ENCODE peak calls at places on chromosomes 7 and 10, in four cellular contexts. K is GM12878, U is K562, X is HepG2. N is an unnamed sample.

GRCh38 chr7:155799514-155799913 is 12.7 kb downstream of the SHH start:
- DNase-seq in K (no peak), U (no peak), X (no peak), N (no peak)

GRCh38 chr7:27678617-27679260 is 16.1 kb upstream of the HIBADH start:
- DNase-seq in K (no peak), U (no peak), X (peak), N (peak)

GRCh38 chr7:12647364-12648219 is 39.8 kb upstream of the ARL4A start:
- DNase-seq in K (no peak), U (peak), X (peak), N (peak)

GRCh38 chr10:6151087-6151977 is 51.4 kb upstream of the PFKFB3 start:
- DNase-seq in K (peak), U (peak), X (peak), N (peak)

GRCh38 chr7:25732771-25733217 is 419.2 kb upstream of the NFE2L3 start:
- DNase-seq in K (no peak), U (no peak), X (no peak), N (no peak)

GRCh38 chr10:133292919-133293809 is 15.5 kb downstream of the TUBGCP2 start:
- DNase-seq in K (no peak), U (no peak), X (no peak), N (no peak)

GRCh38 chr7:69723663-69724062 is 125.4 kb downstream of the AUTS2 start:
- DNase-seq in K (no peak), U (no peak), X (no peak), N (no peak)

GRCh38 chr7:95859434-95859833 is 87.1 kb downstream of the DYNC1I1 start:
- DNase-seq in K (no peak), U (no peak), X (no peak), N (no peak)

GRCh38 chr7:18250133-18250532 is 222.5 kb upstream of the PRPS1L1 start:
- DNase-seq in K (no peak), U (no peak), X (no peak), N (no peak)

GRCh38 chr7:109868215-109868614 is 1222.7 kb upstream of the LRRN3 start:
- DNase-seq in K (no peak), U (no peak), X (no peak), N (no peak)

GRCh38 chr7:28517606-28518005 is 105.3 kb downstream of the CREB5 start:
- DNase-seq in K (no peak), U (no peak), X (no peak), N (no peak)

GRCh38 chr10:90598513-90598912 is 259.3 kb downstream of the HTR7 start:
- DNase-seq in K (no peak), U (no peak), X (no peak), N (no peak)

GRCh38 chr7:96832107-96832506 is 122.5 kb upstream of the SEM1 start:
- DNase-seq in K (no peak), U (no peak), X (peak), N (no peak)

GRCh38 chr10:86364551-86365345 is 1.8 kb downstream of the GRID1 start:
- DNase-seq in K (no peak), U (no peak), X (no peak), N (no peak)

GRCh38 chr10:10644317-10645111 is 373.2 kb upstream of the CELF2 start:
- DNase-seq in K (no peak), U (no peak), X (no peak), N (no peak)

GRCh38 chr7:50803359-50804337 is 21.0 kb upstream of the GRB10 start:
- DNase-seq in K (no peak), U (no peak), X (no peak), N (peak)

GRCh38 chr7:102991077-102991539 is 78.3 kb downstream of the LRRC17 start:
- DNase-seq in K (no peak), U (no peak), X (no peak), N (no peak)

GRCh38 chr7:43302211-43302711 is 189.8 kb downstream of the HECW1 start:
- DNase-seq in K (no peak), U (no peak), X (peak), N (no peak)

GRCh38 chr7:30656006-30656575 is 26.2 kb downstream of the CRHR2 start:
- DNase-seq in K (no peak), U (no peak), X (no peak), N (no peak)

GRCh38 chr7:85376589-85376988 is 189.7 kb upstream of the SEMA3D start:
- DNase-seq in K (no peak), U (no peak), X (no peak), N (no peak)

GRCh38 chr10:131660427-131660826 is 240.4 kb upstream of the PPP2R2D start:
- DNase-seq in K (no peak), U (no peak), X (no peak), N (no peak)

GRCh38 chr10:132541601-132542011 is 4.0 kb downstream of the INPP5A start:
- DNase-seq in K (no peak), U (no peak), X (no peak), N (no peak)

GRCh38 chr7:63900394-63901203 is 98.0 kb upstream of the ZNF722 start:
- DNase-seq in K (no peak), U (peak), X (no peak), N (peak)

GRCh38 chr7:95687759-95688343 is 84.5 kb upstream of the DYNC1I1 start:
- DNase-seq in K (no peak), U (peak), X (peak), N (peak)

GRCh38 chr7:83520706-83521105 is 128.2 kb downstream of the SEMA3E start:
- DNase-seq in K (no peak), U (no peak), X (no peak), N (no peak)

GRCh38 chr10:3325954-3326353 is 153.4 kb upstream of the PITRM1 start:
- DNase-seq in K (no peak), U (no peak), X (no peak), N (no peak)

GRCh38 chr7:143367972-143368371 is 5.5 kb upstream of the FAM131B start:
- DNase-seq in K (no peak), U (no peak), X (no peak), N (no peak)

GRCh38 chr10:112519129-112519761 is 72.2 kb downstream of the VTI1A start:
- DNase-seq in K (no peak), U (no peak), X (no peak), N (peak)

GRCh38 chr10:114403545-114404161 is 649 bp downstream of the AFAP1L2 start:
- DNase-seq in K (no peak), U (no peak), X (no peak), N (peak)

GRCh38 chr10:124802313-124802675 is 675 bp downstream of the ABRAXAS2 start:
- DNase-seq in K (no peak), U (no peak), X (no peak), N (peak)

GRCh38 chr10:22655312-22655973 is 58.9 kb downstream of the PIP4K2A start:
- DNase-seq in K (no peak), U (no peak), X (no peak), N (peak)

GRCh38 chr10:42882597-42882996 is 100.0 kb downstream of the BMS1 start:
- DNase-seq in K (no peak), U (no peak), X (no peak), N (no peak)

GRCh38 chr7:96670338-96671289 is 39.0 kb downstream of the SEM1 start:
- DNase-seq in K (no peak), U (no peak), X (no peak), N (no peak)

GRCh38 chr10:126917975-126918908 is 13.0 kb downstream of the DOCK1 start:
- DNase-seq in K (no peak), U (no peak), X (no peak), N (no peak)

GRCh38 chr10:48609899-48610584 is 5.2 kb upstream of the ARHGAP22 start:
- DNase-seq in K (peak), U (no peak), X (no peak), N (no peak)

GRCh38 chr7:51545131-51545530 is 228.5 kb upstream of the COBL start:
- DNase-seq in K (no peak), U (no peak), X (no peak), N (no peak)

GRCh38 chr10:108362956-108363355 is 1198.5 kb upstream of the SORCS1 start:
- DNase-seq in K (no peak), U (no peak), X (no peak), N (no peak)

DNA sequence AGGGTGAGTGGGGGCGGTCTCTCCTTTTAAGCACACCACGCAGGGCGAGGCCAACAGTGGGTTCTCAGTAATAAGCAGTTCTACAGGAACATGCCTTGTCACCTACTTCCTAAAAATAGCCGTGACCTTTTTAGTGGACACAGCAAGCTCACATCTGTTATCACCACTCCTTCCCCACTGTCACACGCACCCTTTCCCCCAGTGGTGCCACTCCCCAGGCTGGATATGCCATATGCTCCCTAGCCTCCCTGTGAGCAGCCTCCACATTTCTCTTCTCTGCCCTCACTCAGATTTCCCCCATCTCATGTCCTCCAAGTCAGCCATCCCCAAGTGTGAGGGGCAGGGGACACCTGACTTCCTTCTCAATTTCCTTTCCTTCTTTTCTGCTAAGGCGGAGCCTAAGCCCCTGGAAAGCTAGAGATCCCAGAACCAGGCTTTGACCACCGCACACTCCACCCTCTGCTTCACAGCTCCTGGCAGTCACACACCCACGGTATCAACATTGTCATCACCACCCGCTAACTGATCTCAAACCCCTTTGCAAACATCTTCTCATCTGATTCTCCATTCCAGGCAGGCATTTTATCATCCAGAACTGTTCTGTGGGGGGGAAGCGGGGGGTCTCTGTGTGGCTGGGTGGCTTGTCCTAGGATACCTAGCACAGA is 3.6 kb downstream of the ANXA11 start:
- DNase-seq in K (no peak), U (no peak), X (no peak), N (no peak)
- TF ChIP-seq MAX in K (no peak), U (peak), X (no peak), N (no peak)

DNA sequence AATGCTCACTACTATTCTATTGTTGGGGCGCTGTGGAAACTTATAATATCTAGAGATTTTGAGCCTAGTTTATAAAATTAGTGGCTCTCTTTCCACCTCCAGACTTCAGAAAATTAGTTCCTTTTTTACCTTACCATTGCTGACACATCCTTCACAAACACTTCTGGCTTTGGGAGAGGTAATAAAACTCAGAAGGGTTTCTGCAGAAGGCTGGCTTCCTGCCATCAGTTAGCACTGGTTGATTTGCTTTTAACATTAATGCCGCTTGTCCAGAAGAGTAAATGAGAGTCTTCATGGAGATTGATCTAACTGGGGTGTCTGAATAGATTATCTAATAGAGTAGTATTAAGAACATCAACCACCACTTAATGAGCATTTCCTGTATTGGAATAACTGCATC is 20.3 kb downstream of the ACSM6 start:
- DNase-seq in K (no peak), U (no peak), X (no peak), N (no peak)
- TF ChIP-seq JUNB in K (no peak), U (no peak), X (no peak), N (no peak)

DNA sequence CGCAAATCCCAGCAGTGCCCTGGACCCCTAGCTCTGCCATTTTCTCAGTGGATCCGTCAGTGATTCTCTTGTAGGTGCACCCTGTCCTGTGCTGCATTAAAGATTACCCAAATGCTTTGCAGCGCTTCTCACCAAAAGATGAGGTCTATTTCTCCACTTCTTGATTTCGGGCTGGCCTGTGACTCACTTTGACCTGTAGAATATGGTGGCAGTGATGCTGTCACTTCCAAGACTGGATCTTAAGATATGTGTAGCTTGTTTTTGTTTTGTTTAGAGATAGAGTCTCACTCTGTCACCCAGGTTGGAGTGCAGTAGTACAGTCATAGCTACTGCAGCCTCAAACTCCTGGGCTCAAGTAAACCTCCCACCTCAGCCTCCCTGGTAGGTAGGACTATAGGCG is 37.0 kb upstream of the ZMIZ1 start:
- DNase-seq in K (no peak), U (no peak), X (no peak), N (no peak)
- TF ChIP-seq REST in K (no peak), U (no peak), X (no peak), N (no peak)

GRCh38 chr7:36155811-36156361 is 2.8 kb downstream of the EEPD1 start:
- DNase-seq in K (no peak), U (no peak), X (no peak), N (no peak)
- TF ChIP-seq MAX in K (no peak), U (no peak), X (peak), N (no peak)

GRCh38 chr10:52245547-52245946 is 68.5 kb upstream of the DKK1 start:
- DNase-seq in K (no peak), U (no peak), X (no peak), N (no peak)

DNA sequence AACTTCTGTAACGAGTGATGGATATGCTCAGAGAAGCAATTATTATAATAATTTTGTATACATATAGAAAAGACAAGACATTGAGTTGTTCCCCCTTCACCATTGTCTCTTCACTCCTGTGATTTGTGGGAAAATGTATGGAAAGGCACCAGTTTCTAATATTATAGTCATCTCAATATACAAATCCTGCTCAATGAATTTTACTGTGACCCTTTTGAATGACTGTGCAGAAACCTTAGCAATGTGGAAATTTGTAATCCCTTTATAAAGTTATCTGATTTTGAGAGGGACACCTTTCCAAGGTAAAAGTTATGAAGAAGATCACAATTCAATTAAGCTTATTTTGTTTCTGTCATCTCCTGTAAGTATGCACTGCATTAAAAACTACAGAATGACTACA is 74.3 kb upstream of the DKK1 start:
- DNase-seq in K (no peak), U (no peak), X (no peak), N (no peak)
- TF ChIP-seq JUNB in K (no peak), U (no peak), X (no peak), N (no peak)